ENCODE peak calls at places on chromosomes 6 and 20, in nine cellular contexts. One of them, this sample, is unnamed.

GRCh38 chr20:37521091-37521771 is at the start of gene NNAT:
- DNase-seq in heart left ventricle: no peak
- DNase-seq in MCF 10A: no peak
- DNase-seq in right lobe of liver: no peak
- DNase-seq in kidney: no peak
- DNase-seq in fibroblast of lung: no peak
- DNase-seq in body of pancreas: no peak
- DNase-seq in adrenal gland: no peak
- DNase-seq in heart right ventricle: no peak
- DNase-seq in this sample: no peak

GRCh38 chr6:119127627-119128026 is 49.2 kb upstream of the FAM184A start:
- DNase-seq in heart left ventricle: no peak
- DNase-seq in MCF 10A: no peak
- DNase-seq in right lobe of liver: no peak
- DNase-seq in kidney: no peak
- DNase-seq in fibroblast of lung: no peak
- DNase-seq in body of pancreas: no peak
- DNase-seq in adrenal gland: no peak
- DNase-seq in heart right ventricle: no peak
- DNase-seq in this sample: no peak

GRCh38 chr6:14130431-14131075 is 13.0 kb downstream of the CD83 start:
- DNase-seq in heart left ventricle: no peak
- DNase-seq in MCF 10A: peak; percentile 20
- DNase-seq in right lobe of liver: no peak
- DNase-seq in kidney: no peak
- DNase-seq in fibroblast of lung: peak; percentile 46
- DNase-seq in body of pancreas: no peak
- DNase-seq in adrenal gland: peak; percentile 87
- DNase-seq in heart right ventricle: no peak
- DNase-seq in this sample: no peak

GRCh38 chr20:31472395-31473330 is 2.3 kb downstream of the DEFB124 start:
- DNase-seq in heart left ventricle: peak; percentile 40
- DNase-seq in MCF 10A: no peak
- DNase-seq in right lobe of liver: no peak
- DNase-seq in kidney: no peak
- DNase-seq in fibroblast of lung: no peak
- DNase-seq in body of pancreas: no peak
- DNase-seq in adrenal gland: no peak
- DNase-seq in heart right ventricle: no peak
- DNase-seq in this sample: no peak

GRCh38 chr6:46023216-46023915 is 7.7 kb upstream of the CLIC5 start:
- DNase-seq in heart left ventricle: no peak
- DNase-seq in MCF 10A: peak; percentile 77
- DNase-seq in right lobe of liver: no peak
- DNase-seq in kidney: no peak
- DNase-seq in fibroblast of lung: peak; percentile 19
- DNase-seq in body of pancreas: peak; percentile 31
- DNase-seq in adrenal gland: no peak
- DNase-seq in heart right ventricle: no peak
- DNase-seq in this sample: no peak

GRCh38 chr6:35173068-35174042 is 32.2 kb upstream of the TCP11 start:
- DNase-seq in heart left ventricle: no peak
- DNase-seq in MCF 10A: no peak
- DNase-seq in right lobe of liver: no peak
- DNase-seq in kidney: no peak
- DNase-seq in fibroblast of lung: no peak
- DNase-seq in body of pancreas: no peak
- DNase-seq in adrenal gland: no peak
- DNase-seq in heart right ventricle: no peak
- DNase-seq in this sample: no peak

GRCh38 chr6:36650848-36651247 is 27.7 kb upstream of the CDKN1A start:
- DNase-seq in heart left ventricle: no peak
- DNase-seq in MCF 10A: no peak
- DNase-seq in right lobe of liver: no peak
- DNase-seq in kidney: peak; percentile 10
- DNase-seq in fibroblast of lung: no peak
- DNase-seq in body of pancreas: peak; percentile 24
- DNase-seq in adrenal gland: no peak
- DNase-seq in heart right ventricle: no peak
- DNase-seq in this sample: peak; percentile 15

GRCh38 chr20:47773381-47773786 is 11.9 kb downstream of the SULF2 start:
- DNase-seq in heart left ventricle: peak; percentile 75
- DNase-seq in MCF 10A: no peak
- DNase-seq in right lobe of liver: no peak
- DNase-seq in kidney: no peak
- DNase-seq in fibroblast of lung: peak; percentile 74
- DNase-seq in body of pancreas: peak; percentile 53
- DNase-seq in adrenal gland: no peak
- DNase-seq in heart right ventricle: peak; percentile 58
- DNase-seq in this sample: no peak

GRCh38 chr6:128118401-128118800 is 217.5 kb upstream of the THEMIS start:
- DNase-seq in heart left ventricle: no peak
- DNase-seq in MCF 10A: no peak
- DNase-seq in right lobe of liver: no peak
- DNase-seq in kidney: no peak
- DNase-seq in fibroblast of lung: peak; percentile 86
- DNase-seq in body of pancreas: no peak
- DNase-seq in adrenal gland: no peak
- DNase-seq in heart right ventricle: no peak
- DNase-seq in this sample: no peak

GRCh38 chr6:149855040-149855654 is 9.0 kb downstream of the LRP11 start:
- DNase-seq in heart left ventricle: no peak
- DNase-seq in MCF 10A: peak; percentile 77
- DNase-seq in right lobe of liver: no peak
- DNase-seq in kidney: no peak
- DNase-seq in fibroblast of lung: peak; percentile 94
- DNase-seq in body of pancreas: no peak
- DNase-seq in adrenal gland: no peak
- DNase-seq in heart right ventricle: no peak
- DNase-seq in this sample: no peak

GRCh38 chr6:112307707-112308106 is 39.4 kb upstream of the RFPL4B start:
- DNase-seq in heart left ventricle: no peak
- DNase-seq in MCF 10A: no peak
- DNase-seq in right lobe of liver: no peak
- DNase-seq in kidney: no peak
- DNase-seq in fibroblast of lung: no peak
- DNase-seq in body of pancreas: no peak
- DNase-seq in adrenal gland: no peak
- DNase-seq in heart right ventricle: no peak
- DNase-seq in this sample: no peak

GRCh38 chr6:42047790-42048405 is 2.4 kb upstream of the TAF8 start:
- DNase-seq in heart left ventricle: no peak
- DNase-seq in MCF 10A: no peak
- DNase-seq in right lobe of liver: no peak
- DNase-seq in kidney: no peak
- DNase-seq in fibroblast of lung: no peak
- DNase-seq in body of pancreas: no peak
- DNase-seq in adrenal gland: no peak
- DNase-seq in heart right ventricle: no peak
- DNase-seq in this sample: no peak

GRCh38 chr20:54431545-54431944 is 43.8 kb upstream of the DOK5 start:
- DNase-seq in heart left ventricle: no peak
- DNase-seq in MCF 10A: no peak
- DNase-seq in right lobe of liver: no peak
- DNase-seq in kidney: no peak
- DNase-seq in fibroblast of lung: peak; percentile 45
- DNase-seq in body of pancreas: peak; percentile 6
- DNase-seq in adrenal gland: no peak
- DNase-seq in heart right ventricle: no peak
- DNase-seq in this sample: no peak

GRCh38 chr20:45322952-45323383 is 14.9 kb upstream of the MATN4 start:
- DNase-seq in heart left ventricle: peak; percentile 79
- DNase-seq in MCF 10A: peak; percentile 77
- DNase-seq in right lobe of liver: peak; percentile 77
- DNase-seq in kidney: no peak
- DNase-seq in fibroblast of lung: peak; percentile 27
- DNase-seq in body of pancreas: peak; percentile 88
- DNase-seq in adrenal gland: peak; percentile 81
- DNase-seq in heart right ventricle: peak; percentile 62
- DNase-seq in this sample: peak; percentile 58

GRCh38 chr20:37567671-37568588 is 40.3 kb upstream of the BLCAP start:
- DNase-seq in heart left ventricle: no peak
- DNase-seq in MCF 10A: no peak
- DNase-seq in right lobe of liver: no peak
- DNase-seq in kidney: no peak
- DNase-seq in fibroblast of lung: no peak
- DNase-seq in body of pancreas: no peak
- DNase-seq in adrenal gland: no peak
- DNase-seq in heart right ventricle: no peak
- DNase-seq in this sample: no peak

GRCh38 chr20:25459916-25460590 is 52.6 kb downstream of the GINS1 start:
- DNase-seq in heart left ventricle: no peak
- DNase-seq in MCF 10A: no peak
- DNase-seq in right lobe of liver: no peak
- DNase-seq in kidney: peak; percentile 31
- DNase-seq in fibroblast of lung: no peak
- DNase-seq in body of pancreas: no peak
- DNase-seq in adrenal gland: no peak
- DNase-seq in heart right ventricle: no peak
- DNase-seq in this sample: no peak

GRCh38 chr20:25459111-25459830 is 51.8 kb downstream of the GINS1 start:
- DNase-seq in heart left ventricle: no peak
- DNase-seq in MCF 10A: no peak
- DNase-seq in right lobe of liver: no peak
- DNase-seq in kidney: peak; percentile 57
- DNase-seq in fibroblast of lung: no peak
- DNase-seq in body of pancreas: no peak
- DNase-seq in adrenal gland: no peak
- DNase-seq in heart right ventricle: no peak
- DNase-seq in this sample: no peak

GRCh38 chr20:25460591-25461280 is 53.3 kb downstream of the GINS1 start:
- DNase-seq in heart left ventricle: no peak
- DNase-seq in MCF 10A: no peak
- DNase-seq in right lobe of liver: no peak
- DNase-seq in kidney: peak; percentile 66
- DNase-seq in fibroblast of lung: no peak
- DNase-seq in body of pancreas: no peak
- DNase-seq in adrenal gland: no peak
- DNase-seq in heart right ventricle: no peak
- DNase-seq in this sample: no peak

GRCh38 chr20:25461281-25461650 is 53.8 kb downstream of the GINS1 start:
- DNase-seq in heart left ventricle: no peak
- DNase-seq in MCF 10A: no peak
- DNase-seq in right lobe of liver: no peak
- DNase-seq in kidney: peak; percentile 52
- DNase-seq in fibroblast of lung: no peak
- DNase-seq in body of pancreas: no peak
- DNase-seq in adrenal gland: no peak
- DNase-seq in heart right ventricle: no peak
- DNase-seq in this sample: no peak

GRCh38 chr20:25457886-25458680 is 50.6 kb downstream of the GINS1 start:
- DNase-seq in heart left ventricle: no peak
- DNase-seq in MCF 10A: no peak
- DNase-seq in right lobe of liver: no peak
- DNase-seq in kidney: no peak
- DNase-seq in fibroblast of lung: no peak
- DNase-seq in body of pancreas: no peak
- DNase-seq in adrenal gland: no peak
- DNase-seq in heart right ventricle: no peak
- DNase-seq in this sample: no peak
- TF ChIP-seq CTCF in heart left ventricle: no peak
- TF ChIP-seq CTCF in MCF 10A: no peak
- TF ChIP-seq CTCF in right lobe of liver: no peak
- TF ChIP-seq CTCF in kidney: no peak
- TF ChIP-seq CTCF in fibroblast of lung: no peak
- TF ChIP-seq CTCF in body of pancreas: no peak
- TF ChIP-seq CTCF in adrenal gland: no peak
- TF ChIP-seq CTCF in heart right ventricle: no peak
- TF ChIP-seq CTCF in this sample: no peak

DNA sequence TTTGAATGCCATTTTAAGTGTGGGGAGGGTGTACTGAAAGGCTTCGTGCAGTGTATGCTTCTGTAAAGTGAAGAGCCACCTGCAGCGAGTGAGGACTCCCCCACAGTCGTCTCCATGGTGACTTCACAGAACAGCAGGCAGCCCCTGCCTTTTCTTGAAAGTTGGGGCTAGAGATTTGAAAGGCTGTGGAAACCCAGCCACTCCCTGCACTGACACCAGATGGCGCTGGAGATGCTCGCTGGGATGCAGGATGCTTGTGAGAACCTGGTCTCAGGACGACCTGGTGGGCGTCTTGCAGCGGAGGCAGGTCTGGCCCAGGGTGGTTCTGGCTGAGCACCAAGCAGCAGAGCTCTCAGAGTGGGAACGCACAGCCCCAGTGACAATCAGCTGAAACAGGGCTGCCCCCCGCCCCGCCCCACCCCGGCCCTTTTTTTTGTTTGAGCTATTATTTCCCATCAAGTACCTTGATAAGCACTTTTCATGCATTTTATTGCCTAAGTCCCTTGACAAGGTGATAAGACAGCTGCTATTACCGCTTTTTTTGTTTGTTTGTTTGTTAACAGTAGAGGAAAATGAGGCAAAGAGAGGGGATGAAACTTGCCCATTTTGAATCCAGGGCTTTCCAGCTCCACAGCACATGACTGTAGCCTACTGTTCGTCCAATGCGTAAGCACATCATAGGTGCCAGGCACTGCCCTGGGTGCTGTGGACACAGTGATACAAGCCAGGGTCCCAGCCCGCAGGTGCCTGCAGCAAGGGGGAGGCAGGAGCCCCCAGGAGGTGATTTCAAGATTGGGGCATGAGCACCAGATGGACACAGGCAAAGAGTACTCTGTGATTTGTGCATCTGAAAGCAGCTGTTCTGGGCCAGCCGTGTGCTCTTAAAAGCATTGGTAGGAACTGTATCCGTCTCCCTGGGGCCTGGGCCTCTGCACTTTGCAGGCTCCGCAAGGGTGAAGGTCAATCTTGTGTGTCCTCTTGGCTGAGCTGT is 150.1 kb downstream of the SYCP2 start:
- DNase-seq in heart left ventricle: peak; percentile 39
- DNase-seq in MCF 10A: peak; percentile 55
- DNase-seq in right lobe of liver: no peak
- DNase-seq in kidney: no peak
- DNase-seq in fibroblast of lung: peak; percentile 10
- DNase-seq in body of pancreas: peak; percentile 28
- DNase-seq in adrenal gland: peak; percentile 41
- DNase-seq in heart right ventricle: peak; percentile 39
- DNase-seq in this sample: peak; percentile 37
- TF ChIP-seq CTCF in heart left ventricle: peak; percentile 84
- TF ChIP-seq CTCF in MCF 10A: peak; percentile 95
- TF ChIP-seq CTCF in right lobe of liver: peak; percentile 74
- TF ChIP-seq CTCF in kidney: peak; percentile 59
- TF ChIP-seq CTCF in fibroblast of lung: peak; percentile 69
- TF ChIP-seq CTCF in body of pancreas: peak; percentile 61
- TF ChIP-seq CTCF in adrenal gland: peak; percentile 73
- TF ChIP-seq CTCF in heart right ventricle: peak; percentile 77
- TF ChIP-seq CTCF in this sample: peak; percentile 68

GRCh38 chr6:17816921-17817611 is 110.3 kb upstream of the NUP153 start:
- DNase-seq in heart left ventricle: no peak
- DNase-seq in MCF 10A: no peak
- DNase-seq in right lobe of liver: no peak
- DNase-seq in kidney: no peak
- DNase-seq in fibroblast of lung: peak; percentile 36
- DNase-seq in body of pancreas: no peak
- DNase-seq in adrenal gland: no peak
- DNase-seq in heart right ventricle: no peak
- DNase-seq in this sample: no peak
- TF ChIP-seq CTCF in heart left ventricle: no peak
- TF ChIP-seq CTCF in MCF 10A: no peak
- TF ChIP-seq CTCF in right lobe of liver: no peak
- TF ChIP-seq CTCF in kidney: no peak
- TF ChIP-seq CTCF in fibroblast of lung: no peak
- TF ChIP-seq CTCF in body of pancreas: no peak
- TF ChIP-seq CTCF in adrenal gland: no peak
- TF ChIP-seq CTCF in heart right ventricle: no peak
- TF ChIP-seq CTCF in this sample: no peak

GRCh38 chr20:25197173-25197869 is 1.8 kb downstream of the ENTPD6 start:
- DNase-seq in heart left ventricle: no peak
- DNase-seq in MCF 10A: no peak
- DNase-seq in right lobe of liver: no peak
- DNase-seq in kidney: no peak
- DNase-seq in fibroblast of lung: no peak
- DNase-seq in body of pancreas: no peak
- DNase-seq in adrenal gland: no peak
- DNase-seq in heart right ventricle: no peak
- DNase-seq in this sample: no peak
- TF ChIP-seq CTCF in heart left ventricle: no peak
- TF ChIP-seq CTCF in MCF 10A: peak; percentile 15
- TF ChIP-seq CTCF in right lobe of liver: no peak
- TF ChIP-seq CTCF in kidney: no peak
- TF ChIP-seq CTCF in fibroblast of lung: no peak
- TF ChIP-seq CTCF in body of pancreas: no peak
- TF ChIP-seq CTCF in adrenal gland: no peak
- TF ChIP-seq CTCF in heart right ventricle: no peak
- TF ChIP-seq CTCF in this sample: no peak

This sample was measured in prostate gland.